ENCODE peak calls at places on chromosomes 16 and 17, in six cellular contexts. R is germinal center; A is NCI-H1105; B is suprapubic skin; K is stimulated activated naive CD8-positive, alpha-beta T cell treated with anti-CD3 and anti-CD28 coated beads, Interleukin-15, Interleukin-2, amounts not matched to agents 100 U/mL and 50 U/mL, for 24 hours; C is ovary. H is an unnamed sample.

GRCh38 chr17:5049314-5049819 is 14.1 kb upstream of the SLC52A1 start:
- DNase-seq in R (no peak), A (no peak), B (no peak), K (no peak), C (no peak), H (no peak)

GRCh38 chr17:50132104-50132794 is 2.3 kb upstream of the SAMD14 start:
- DNase-seq in R (no peak), A (no peak), B (no peak), K (no peak), C (no peak), H (no peak)

GRCh38 chr17:48246623-48247022 is 139.1 kb downstream of the SNX11 start:
- DNase-seq in R (no peak), A (no peak), B (no peak), K (no peak), C (no peak), H (no peak)

GRCh38 chr17:67116045-67116575 is 71.8 kb downstream of the CACNG1 start:
- DNase-seq in R (no peak), A (no peak), B (no peak), K (no peak), C (no peak), H (no peak)

GRCh38 chr17:13933597-13934276 is 135.6 kb upstream of the COX10 start:
- DNase-seq in R (no peak), A (no peak), B (no peak), K (no peak), C (no peak), H (no peak)

GRCh38 chr16:68644715-68645493 is at the start of gene CDH3:
- DNase-seq in R (peak; percentile 53), A (peak; percentile 52), B (no peak), K (peak; percentile 21), C (peak; percentile 70), H (no peak)

GRCh38 chr17:41486316-41486715 is 3.4 kb downstream of the KRT36 start:
- DNase-seq in R (no peak), A (no peak), B (no peak), K (no peak), C (no peak), H (no peak)

GRCh38 chr17:28042657-28042720 is at the start of gene NLK:
- DNase-seq in R (no peak), A (no peak), B (no peak), K (no peak), C (no peak), H (no peak)

GRCh38 chr16:51383909-51384308 is 232.8 kb upstream of the SALL1 start:
- DNase-seq in R (no peak), A (no peak), B (no peak), K (no peak), C (no peak), H (no peak)

GRCh38 chr16:24825696-24826095 is 20.1 kb upstream of the SLC5A11 start:
- DNase-seq in R (no peak), A (no peak), B (no peak), K (no peak), C (no peak), H (no peak)

H was measured in Daoy.